ENCODE peak calls at places on chromosome 10, in ten cellular contexts. I is A549, A is body of pancreas, E is K562, Z is right lobe of liver, P is HepG2, V is HCT116, O is GM12878, T is IMR-90, U is gastrocnemius medialis. Y is an unnamed sample.

GRCh38 chr10:78343266-78343665 is 309.6 kb downstream of the RPS24 start:
- ATAC-seq in P (no peak), A (no peak), I (no peak), O (no peak), Z (no peak), U (no peak), T (no peak), E (no peak), V (no peak), Y (no peak)

GRCh38 chr10:100647928-100648327 is 97.5 kb upstream of the PAX2 start:
- ATAC-seq in E (no peak), T (no peak), O (no peak), P (no peak), U (no peak), Z (no peak), A (no peak), I (no peak), V (no peak), Y (no peak)

GRCh38 chr10:45657033-45657926 is 15.3 kb downstream of the ZFAND4 start:
- ATAC-seq in Z (no peak), O (no peak), E (no peak), V (no peak), A (no peak), P (no peak), T (no peak), I (no peak), U (no peak), Y (no peak)

GRCh38 chr10:71727429-71728217 is 8.0 kb upstream of the C10orf105 start:
- ATAC-seq in O (peak), E (peak), I (peak), Z (peak), T (peak), V (no peak), U (peak), A (peak), P (peak), Y (peak)

GRCh38 chr10:18377898-18378297 is 237.7 kb downstream of the CACNB2 start:
- ATAC-seq in U (no peak), E (no peak), O (no peak), P (no peak), V (no peak), Z (no peak), T (no peak), A (no peak), I (no peak), Y (no peak)

GRCh38 chr10:93069245-93069561 is 4.5 kb upstream of the CYP26A1 start:
- ATAC-seq in T (no peak), P (no peak), V (no peak), U (no peak), E (no peak), A (no peak), O (no peak), I (no peak), Z (no peak), Y (no peak)

GRCh38 chr10:71795248-71795647 is 21.9 kb upstream of the VSIR start:
- ATAC-seq in O (no peak), U (no peak), V (no peak), P (no peak), I (peak), T (peak), Z (no peak), A (no peak), E (peak), Y (no peak)

GRCh38 chr10:9036711-9037204 is 982.3 kb downstream of the GATA3 start:
- ATAC-seq in O (no peak), A (no peak), V (no peak), P (no peak), U (no peak), Z (no peak), E (no peak), T (no peak), I (no peak), Y (no peak)

GRCh38 chr10:58477902-58478301 is 34.8 kb upstream of the BICC1 start:
- ATAC-seq in A (no peak), T (peak), P (no peak), E (no peak), V (no peak), Z (no peak), O (no peak), U (no peak), I (peak), Y (no peak)

GRCh38 chr10:67575530-67575929 is 120.5 kb downstream of the CTNNA3 start:
- ATAC-seq in T (peak), E (no peak), Z (no peak), A (no peak), I (no peak), U (no peak), V (no peak), P (no peak), O (no peak), Y (no peak)

GRCh38 chr10:124213471-124213870 is 120.1 kb upstream of the CHST15 start:
- ATAC-seq in O (no peak), V (no peak), Z (no peak), I (no peak), U (no peak), E (no peak), T (no peak), P (no peak), A (no peak), Y (no peak)

GRCh38 chr10:120588311-120588710 is 131.3 kb downstream of the PLPP4 start:
- ATAC-seq in P (no peak), O (no peak), V (no peak), E (no peak), A (no peak), T (no peak), Z (no peak), U (no peak), I (no peak), Y (no peak)

GRCh38 chr10:11154809-11155208 is 137.1 kb downstream of the CELF2 start:
- ATAC-seq in P (no peak), I (no peak), A (no peak), Z (no peak), E (no peak), O (no peak), U (no peak), V (no peak), T (peak), Y (no peak)

GRCh38 chr10:114367041-114367675 is 37.1 kb downstream of the AFAP1L2 start:
- ATAC-seq in A (no peak), E (no peak), O (peak), T (peak), V (no peak), I (peak), Z (no peak), P (no peak), U (no peak), Y (peak)

GRCh38 chr10:5449227-5449626 is 36.9 kb downstream of the NET1 start:
- ATAC-seq in O (no peak), E (peak), U (no peak), Z (peak), V (no peak), I (no peak), A (no peak), P (no peak), T (no peak), Y (no peak)

GRCh38 chr10:84925495-84925894 is 597.1 kb downstream of the CCSER2 start:
- ATAC-seq in V (no peak), I (no peak), E (no peak), Z (no peak), P (no peak), T (no peak), O (no peak), A (no peak), U (no peak), Y (no peak)

GRCh38 chr10:23693398-23693797 is 254.5 kb downstream of the OTUD1 start:
- ATAC-seq in Z (no peak), A (no peak), U (no peak), T (no peak), I (peak), V (no peak), E (peak), O (no peak), P (peak), Y (no peak)

GRCh38 chr10:25174461-25175230 is at the start of gene GPR158:
- ATAC-seq in A (peak), V (peak), U (peak), I (peak), T (peak), P (peak), Z (peak), O (peak), E (peak), Y (peak)

GRCh38 chr10:124459395-124459794 is 2.2 kb upstream of the LHPP start:
- ATAC-seq in I (no peak), P (no peak), O (no peak), V (no peak), A (no peak), E (no peak), T (no peak), U (no peak), Z (no peak), Y (no peak)

GRCh38 chr10:22992075-22992474 is 64.2 kb downstream of the ARMC3 start:
- ATAC-seq in I (no peak), Z (peak), V (no peak), A (no peak), T (no peak), E (no peak), P (no peak), U (no peak), O (peak), Y (no peak)

GRCh38 chr10:14550471-14550941 is 219.8 kb upstream of the FRMD4A start:
- ATAC-seq in O (no peak), T (no peak), P (peak), U (no peak), E (no peak), V (no peak), I (peak), Z (peak), A (peak), Y (no peak)

GRCh38 chr10:114767101-114767588 is 54.4 kb upstream of the FHIP2A start:
- ATAC-seq in O (no peak), U (no peak), Z (peak), P (no peak), E (no peak), T (peak), I (peak), V (peak), A (peak), Y (no peak)

GRCh38 chr10:93398528-93398927 is 83.6 kb downstream of the MYOF start:
- ATAC-seq in A (no peak), T (no peak), V (no peak), O (peak), Z (no peak), P (no peak), I (no peak), E (no peak), U (no peak), Y (no peak)

GRCh38 chr10:121356187-121356586 is 242.1 kb downstream of the FGFR2 start:
- ATAC-seq in A (no peak), Z (no peak), I (no peak), V (no peak), U (no peak), T (no peak), P (no peak), O (no peak), E (no peak), Y (no peak)

GRCh38 chr10:29646238-29646902 is 11.6 kb upstream of the SVIL start:
- ATAC-seq in V (peak), O (peak), U (peak), I (peak), Z (no peak), A (no peak), T (peak), P (no peak), E (no peak), Y (peak)

GRCh38 chr10:98487692-98488091 is 41.0 kb upstream of the HPS1 start:
- ATAC-seq in A (no peak), U (no peak), O (no peak), I (no peak), V (peak), T (no peak), E (no peak), Z (no peak), P (peak), Y (no peak)
- TF ChIP-seq CTCF in A (no peak), U (no peak), O (no peak), I (no peak), V (peak), T (no peak), E (peak), Z (no peak), P (peak), Y (no peak)

GRCh38 chr10:131571346-131571745 is 259.8 kb upstream of the TCERG1L start:
- ATAC-seq in I (no peak), O (no peak), A (no peak), T (no peak), V (no peak), Z (no peak), E (no peak), P (no peak), U (no peak), Y (no peak)

GRCh38 chr10:131568866-131569265 is 257.3 kb upstream of the TCERG1L start:
- ATAC-seq in I (no peak), V (no peak), T (no peak), E (no peak), A (no peak), U (no peak), O (no peak), P (no peak), Z (no peak), Y (no peak)

GRCh38 chr10:131570716-131571307 is 259.3 kb upstream of the TCERG1L start:
- ATAC-seq in E (no peak), V (no peak), A (no peak), Z (no peak), I (no peak), U (no peak), T (no peak), P (no peak), O (no peak), Y (no peak)

GRCh38 chr10:131569851-131570715 is 258.6 kb upstream of the TCERG1L start:
- ATAC-seq in A (no peak), V (peak), O (no peak), P (no peak), E (peak), Z (no peak), U (no peak), I (no peak), T (no peak), Y (no peak)

GRCh38 chr10:131567279-131568162 is 256.0 kb upstream of the TCERG1L start:
- ATAC-seq in I (no peak), Z (no peak), O (no peak), T (no peak), E (no peak), A (no peak), V (no peak), P (no peak), U (no peak), Y (no peak)
- TF ChIP-seq POLR2A in I (no peak), Z (no peak), O (no peak), T (no peak), E (no peak), A (no peak), V (no peak), P (no peak), U (no peak), Y (no peak)

DNA sequence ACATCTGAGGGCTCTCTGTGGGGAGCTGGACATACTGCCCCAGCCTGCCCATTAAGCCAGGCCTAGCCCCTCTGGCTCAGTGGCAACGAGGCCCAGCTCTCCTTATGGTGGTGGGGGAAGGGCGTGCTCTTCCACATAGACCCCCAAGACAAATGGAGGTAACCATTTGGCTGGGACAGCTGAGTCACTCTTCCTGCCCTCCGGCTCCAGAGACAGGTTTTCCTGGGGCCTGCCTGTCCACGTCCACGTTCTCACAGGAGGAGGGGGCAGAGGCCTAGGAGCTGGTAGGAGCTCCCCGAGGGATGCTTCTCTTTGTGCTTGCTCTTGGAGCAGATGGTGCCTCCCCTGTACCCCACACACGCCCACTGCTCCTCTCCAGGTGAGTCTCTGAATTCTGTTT is 33.5 kb downstream of the TSPAN15 start:
- ATAC-seq in T (no peak), I (no peak), Z (no peak), U (no peak), E (no peak), P (no peak), V (no peak), O (no peak), A (no peak), Y (no peak)
- H3K27ac ChIP-seq in T (no peak), I (peak), Z (no peak), U (peak), E (no peak), P (no peak), V (no peak), O (no peak), A (no peak), Y (peak)

GRCh38 chr10:109727436-109727835 is 195.9 kb downstream of the XPNPEP1 start:
- ATAC-seq in U (no peak), I (no peak), V (no peak), T (no peak), Z (no peak), P (no peak), O (no peak), E (no peak), A (no peak), Y (no peak)

GRCh38 chr10:109723305-109723704 is 200.0 kb downstream of the XPNPEP1 start:
- ATAC-seq in I (no peak), A (no peak), V (peak), O (no peak), T (no peak), E (no peak), U (no peak), Z (no peak), P (no peak), Y (no peak)

GRCh38 chr10:109726473-109726872 is 196.8 kb downstream of the XPNPEP1 start:
- ATAC-seq in Z (no peak), I (no peak), P (no peak), A (no peak), V (no peak), O (no peak), U (no peak), E (no peak), T (no peak), Y (no peak)

DNA sequence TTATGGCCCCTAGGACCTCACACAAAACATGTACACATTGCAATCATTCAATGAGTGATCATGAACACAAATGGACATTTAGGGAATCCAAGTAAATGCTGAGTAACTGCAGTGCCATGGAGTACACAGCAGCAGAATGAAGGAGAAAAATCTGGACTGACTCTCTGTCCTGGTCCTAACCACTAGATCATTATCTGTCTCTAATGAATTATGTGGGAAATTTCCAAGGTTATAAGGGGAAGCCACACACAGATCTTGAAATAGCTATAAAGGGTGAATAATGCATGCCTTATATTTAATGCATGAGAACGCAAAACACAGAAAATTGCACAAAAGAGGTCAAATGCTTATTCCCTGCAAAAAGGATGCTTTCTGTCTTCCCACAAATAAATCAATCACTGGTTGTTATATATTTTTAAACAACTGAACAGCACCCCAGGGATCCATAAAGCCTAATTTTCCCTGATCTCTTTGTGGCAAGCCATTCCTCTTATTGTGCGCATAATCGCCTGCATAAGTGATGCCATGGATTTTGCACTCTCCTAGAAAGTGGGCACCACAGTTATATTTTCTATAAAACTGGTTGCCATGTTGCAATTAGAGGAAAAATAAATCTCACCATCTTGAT is 201.8 kb downstream of the XPNPEP1 start:
- ATAC-seq in V (no peak), I (no peak), P (no peak), E (no peak), T (no peak), Z (no peak), O (no peak), A (no peak), U (no peak), Y (no peak)
- TF ChIP-seq CTCF in V (no peak), I (no peak), P (no peak), E (no peak), T (no peak), Z (no peak), O (no peak), A (no peak), U (no peak), Y (no peak)